ENCODE peak calls at places on chromosome 18, in five cellular contexts. B is sigmoid colon, X is left ventricle myocardium inferior, S is prostate gland, F is endothelial cell of umbilical vein. Y is an unnamed sample.
A peak's percentile ranks its signal among the peaks of the same experiment; 100 is the strongest.

GRCh38 chr18:68803371-68803770 is 5.5 kb downstream of the CCDC102B start:
- DNase-seq in B (peak; percentile 92), X (peak; percentile 81), S (no peak), F (no peak), Y (no peak)

GRCh38 chr18:9868857-9869712 is 16.7 kb upstream of the TXNDC2 start:
- DNase-seq in B (no peak), X (no peak), S (no peak), F (no peak), Y (no peak)

GRCh38 chr18:79068299-79068945 is 772 bp upstream of the ATP9B start:
- DNase-seq in B (no peak), X (no peak), S (no peak), F (no peak), Y (no peak)

GRCh38 chr18:9992988-9993845 is 79.4 kb downstream of the VAPA start:
- DNase-seq in B (no peak), X (no peak), S (no peak), F (no peak), Y (no peak)

GRCh38 chr18:34848156-34848555 is 138.1 kb downstream of the DTNA start:
- DNase-seq in B (no peak), X (no peak), S (no peak), F (no peak), Y (no peak)

GRCh38 chr18:9971313-9971920 is 57.6 kb downstream of the VAPA start:
- DNase-seq in B (peak; percentile 87), X (no peak), S (peak; percentile 86), F (peak; percentile 87), Y (peak; percentile 90)

GRCh38 chr18:43159091-43159490 is 43.6 kb upstream of the RIT2 start:
- DNase-seq in B (no peak), X (no peak), S (no peak), F (no peak), Y (no peak)

GRCh38 chr18:46333371-46334199 is 229.4 kb downstream of the HAUS1 start:
- DNase-seq in B (peak; percentile 56), X (peak; percentile 45), S (peak; percentile 24), F (no peak), Y (no peak)

GRCh38 chr18:63158012-63158631 is 161.4 kb downstream of the BCL2 start:
- DNase-seq in B (no peak), X (no peak), S (no peak), F (no peak), Y (no peak)

GRCh38 chr18:21194871-21195771 is 46.9 kb upstream of the GREB1L start:
- DNase-seq in B (no peak), X (no peak), S (no peak), F (peak; percentile 48), Y (no peak)

GRCh38 chr18:58091099-58091611 is 47.1 kb downstream of the NEDD4L start:
- DNase-seq in B (no peak), X (no peak), S (no peak), F (no peak), Y (no peak)

GRCh38 chr18:63321291-63321690 is 1.7 kb upstream of the BCL2 start:
- DNase-seq in B (no peak), X (no peak), S (no peak), F (no peak), Y (no peak)

GRCh38 chr18:34772887-34773286 is 62.8 kb downstream of the DTNA start:
- DNase-seq in B (no peak), X (no peak), S (no peak), F (peak; percentile 29), Y (no peak)

GRCh38 chr18:9066817-9067306 is 35.6 kb upstream of the NDUFV2 start:
- DNase-seq in B (no peak), X (no peak), S (no peak), F (no peak), Y (no peak)

DNA sequence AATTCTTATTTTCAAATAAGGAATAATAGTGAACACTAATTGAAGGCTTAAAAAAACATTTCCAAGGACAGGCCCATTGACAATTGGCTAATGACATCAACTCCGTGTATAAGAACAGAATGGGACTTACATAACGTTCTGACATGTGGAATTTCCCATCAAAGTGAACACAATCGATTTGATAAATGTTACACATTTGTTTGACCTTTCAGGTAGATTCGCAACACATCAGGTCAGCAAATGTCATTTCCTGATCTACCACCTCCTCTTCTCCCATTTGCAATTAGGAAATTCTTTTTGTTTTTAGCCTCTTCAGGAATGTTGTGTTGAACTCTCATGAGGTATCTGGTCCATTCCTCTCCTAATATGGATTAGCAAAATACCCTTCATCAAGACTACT is 292.9 kb upstream of the SLC14A2 start:
- DNase-seq in B (no peak), X (no peak), S (no peak), F (no peak), Y (no peak)
- H3K27me3 ChIP-seq in B (no peaks in the 10 kb centered on the region), X (no peaks in the 10 kb centered on the region), S (no peaks in the 10 kb centered on the region), F (no peaks in the 10 kb centered on the region), Y (no peaks in the 10 kb centered on the region)

GRCh38 chr18:61334491-61334850 is 1.2 kb downstream of the CDH20 start:
- DNase-seq in B (no peak), X (no peak), S (no peak), F (no peak), Y (no peak)
- H3K4me3 ChIP-seq in B (no peak overlapping the region), X (peak overlapping the region; percentile 59), S (peak overlapping the region; percentile 10), F (peak overlapping the region; percentile 23), Y (peak overlapping the region; percentile 46)

GRCh38 chr18:74831571-74832250 is 234.0 kb downstream of the ZNF407 start:
- DNase-seq in B (no peak), X (no peak), S (no peak), F (no peak), Y (no peak)
- H3K27me3 ChIP-seq in B (no peaks in the 10 kb centered on the region), X (no peaks in the 10 kb centered on the region), S (no peaks in the 10 kb centered on the region), F (no peaks in the 10 kb centered on the region), Y (no peaks in the 10 kb centered on the region)

GRCh38 chr18:48937869-48938750 is 12.7 kb downstream of the SMAD7 start:
- DNase-seq in B (no peak), X (no peak), S (no peak), F (peak; percentile 23), Y (no peak)
- H3K4me3 ChIP-seq in B (no peak overlapping the region), X (peak overlapping the region; percentile 94), S (no peak overlapping the region), F (no peak overlapping the region), Y (peak overlapping the region; percentile 31)

DNA sequence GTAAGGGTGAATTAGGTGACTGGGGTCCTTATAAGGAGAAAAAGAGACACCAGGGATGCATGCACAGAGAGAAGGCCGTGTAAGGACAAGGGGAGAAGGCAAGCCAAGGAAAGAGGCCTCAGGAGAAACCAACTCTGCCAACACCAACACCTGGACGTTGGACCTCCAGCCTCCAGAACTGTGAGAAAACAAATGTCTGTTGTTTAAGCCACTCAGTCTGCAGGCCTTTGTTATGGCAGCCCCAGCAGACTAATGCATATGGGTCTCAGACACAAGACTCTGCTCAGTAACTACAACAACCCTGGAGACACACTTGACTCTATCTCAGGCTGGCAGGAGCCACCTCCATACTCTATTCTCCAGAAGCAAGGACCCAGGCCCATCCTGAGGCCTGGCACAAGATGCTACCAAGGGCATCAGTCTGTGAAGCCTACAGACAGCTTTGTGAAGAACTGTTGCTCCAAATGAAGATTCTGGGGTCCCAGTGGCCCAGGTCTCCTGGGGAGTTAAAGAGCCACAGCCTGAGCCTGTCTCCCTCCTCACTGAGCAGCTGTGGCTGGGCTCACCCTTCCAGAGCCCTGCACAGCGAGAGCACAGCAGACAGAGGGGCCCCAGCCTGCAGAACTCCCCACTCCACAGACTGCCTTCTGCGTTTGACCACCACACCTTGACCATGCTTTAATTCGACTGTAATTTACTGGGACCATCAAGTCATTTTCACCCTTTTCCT is 43.0 kb upstream of the SLC35G4 start:
- DNase-seq in B (no peak), X (no peak), S (no peak), F (no peak), Y (no peak)
- H3K27me3 ChIP-seq in B (no peaks in the 10 kb centered on the region), X (peaks cover 52% of the 10 kb centered on the region), S (no peaks in the 10 kb centered on the region), F (peaks cover 2% of the 10 kb centered on the region), Y (no peaks in the 10 kb centered on the region)

DNA sequence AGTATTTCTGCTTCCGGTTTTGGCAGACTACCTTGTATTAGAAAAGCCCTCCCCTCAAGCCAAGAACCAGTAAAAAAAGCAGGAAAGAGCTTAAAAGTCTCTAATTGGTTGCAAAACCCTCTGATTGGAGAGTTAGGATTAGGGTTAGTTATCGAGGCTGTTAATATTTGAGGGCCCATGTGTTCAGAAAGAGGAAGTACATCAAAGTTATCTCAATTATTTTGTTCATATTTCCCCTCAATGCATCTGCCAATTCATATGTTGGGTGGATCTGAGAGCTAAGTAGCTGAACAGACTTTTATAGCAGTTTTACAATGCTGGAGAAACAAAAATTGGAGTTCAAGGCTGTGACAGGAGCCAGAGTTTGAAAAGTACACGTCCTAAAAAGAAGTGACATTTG is 43.1 kb upstream of the KLHL14 start:
- DNase-seq in B (no peak), X (no peak), S (no peak), F (no peak), Y (no peak)
- H3K4me3 ChIP-seq in B (no peak overlapping the region), X (no peak overlapping the region), S (no peak overlapping the region), F (no peak overlapping the region), Y (no peak overlapping the region)

DNA sequence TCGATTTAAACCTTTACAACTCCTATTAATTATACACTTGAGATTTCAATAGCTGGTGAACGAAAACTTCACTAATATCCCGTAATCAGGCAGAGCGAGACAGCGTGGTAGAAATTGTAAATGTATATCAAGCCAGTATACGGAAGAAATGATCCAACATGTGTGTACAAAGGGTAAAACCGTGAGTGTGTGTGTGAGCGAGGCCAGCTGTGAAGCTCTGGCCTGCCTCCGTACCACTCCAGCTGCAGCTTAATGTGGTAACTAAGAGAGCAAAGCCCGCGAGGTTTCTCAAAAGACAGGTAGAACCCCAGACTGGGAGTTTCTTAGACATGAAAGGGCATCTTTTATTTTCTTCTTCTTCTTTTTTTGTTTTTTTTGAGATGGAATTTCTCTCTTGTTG is 52.3 kb upstream of the ZNF516 start:
- DNase-seq in B (no peak), X (no peak), S (no peak), F (no peak), Y (no peak)
- H3K27me3 ChIP-seq in B (no peaks in the 10 kb centered on the region), X (peaks cover 28% of the 10 kb centered on the region), S (no peaks in the 10 kb centered on the region), F (no peaks in the 10 kb centered on the region), Y (no peaks in the 10 kb centered on the region)

GRCh38 chr18:3624546-3624817 is 174.5 kb downstream of the TGIF1 start:
- DNase-seq in B (no peak), X (no peak), S (no peak), F (no peak), Y (no peak)

GRCh38 chr18:3626927-3627240 is 176.9 kb downstream of the TGIF1 start:
- DNase-seq in B (no peak), X (no peak), S (no peak), F (no peak), Y (no peak)

GRCh38 chr18:3624818-3625716 is 175.1 kb downstream of the TGIF1 start:
- DNase-seq in B (peak; percentile 72), X (no peak), S (no peak), F (peak; percentile 81), Y (peak; percentile 74)

GRCh38 chr18:3625717-3626091 is 175.7 kb downstream of the TGIF1 start:
- DNase-seq in B (no peak), X (no peak), S (no peak), F (peak; percentile 40), Y (no peak)

GRCh38 chr18:3623769-3624545 is 174.0 kb downstream of the TGIF1 start:
- DNase-seq in B (peak; percentile 86), X (peak; percentile 71), S (peak; percentile 61), F (peak; percentile 84), Y (peak; percentile 93)
- H3K4me3 ChIP-seq in B (no peak overlapping the region), X (peak overlapping the region; percentile 36), S (no peak overlapping the region), F (no peak overlapping the region), Y (no peak overlapping the region)

GRCh38 chr18:50192903-50193795 is 1.8 kb downstream of the MYO5B start:
- DNase-seq in B (no peak), X (no peak), S (no peak), F (no peak), Y (no peak)
- H3K27me3 ChIP-seq in B (peaks cover 48% of the 10 kb centered on the region), X (peaks cover 94% of the 10 kb centered on the region), S (no peaks in the 10 kb centered on the region), F (peaks cover 44% of the 10 kb centered on the region), Y (peaks cover 6% of the 10 kb centered on the region)